ENCODE peak calls at places on chromosomes 16 and 17, in six cellular contexts. One of them, this sample, is unnamed.
A peak's percentile ranks its signal among the peaks of the same experiment; 100 is the strongest.

GRCh38 chr17:52681486-52681885 is 523.0 kb upstream of the CA10 start:
- DNase-seq in NCI-H1092: peak; percentile 37
- DNase-seq in pancreas: no peak
- DNase-seq in mucosa of gallbladder: no peak
- DNase-seq in AG10803: no peak
- DNase-seq in stimulated activated effector memory CD8-positive, alpha-beta T cell treated with anti-CD3 and anti-CD28 coated beads, Interleukin-12 subunit alpha, Interleukin-12 subunit beta, amount 100 ng/mL, for 72 hours: no peak
- DNase-seq in this sample: no peak

GRCh38 chr16:19851476-19851875 is 33.2 kb downstream of the GPRC5B start:
- DNase-seq in AG10803: no peak
- DNase-seq in pancreas: no peak
- DNase-seq in stimulated activated effector memory CD8-positive, alpha-beta T cell treated with anti-CD3 and anti-CD28 coated beads, Interleukin-12 subunit alpha, Interleukin-12 subunit beta, amount 100 ng/mL, for 72 hours: no peak
- DNase-seq in NCI-H1092: no peak
- DNase-seq in mucosa of gallbladder: no peak
- DNase-seq in this sample: no peak

GRCh38 chr17:48909796-48910195 is 1.6 kb downstream of the UBE2Z start:
- DNase-seq in NCI-H1092: no peak
- DNase-seq in mucosa of gallbladder: no peak
- DNase-seq in AG10803: no peak
- DNase-seq in pancreas: no peak
- DNase-seq in stimulated activated effector memory CD8-positive, alpha-beta T cell treated with anti-CD3 and anti-CD28 coated beads, Interleukin-12 subunit alpha, Interleukin-12 subunit beta, amount 100 ng/mL, for 72 hours: peak; percentile 66
- DNase-seq in this sample: no peak

GRCh38 chr17:78252701-78253635 is 21.5 kb downstream of the TMEM235 start:
- DNase-seq in NCI-H1092: no peak
- DNase-seq in AG10803: no peak
- DNase-seq in pancreas: no peak
- DNase-seq in stimulated activated effector memory CD8-positive, alpha-beta T cell treated with anti-CD3 and anti-CD28 coated beads, Interleukin-12 subunit alpha, Interleukin-12 subunit beta, amount 100 ng/mL, for 72 hours: no peak
- DNase-seq in mucosa of gallbladder: no peak
- DNase-seq in this sample: no peak

GRCh38 chr17:3808701-3809100 is 7.7 kb upstream of the ITGAE start:
- DNase-seq in NCI-H1092: no peak
- DNase-seq in stimulated activated effector memory CD8-positive, alpha-beta T cell treated with anti-CD3 and anti-CD28 coated beads, Interleukin-12 subunit alpha, Interleukin-12 subunit beta, amount 100 ng/mL, for 72 hours: no peak
- DNase-seq in mucosa of gallbladder: no peak
- DNase-seq in pancreas: no peak
- DNase-seq in AG10803: no peak
- DNase-seq in this sample: no peak

GRCh38 chr17:8887834-8888703 is 20.6 kb upstream of the PIK3R6 start:
- DNase-seq in NCI-H1092: no peak
- DNase-seq in stimulated activated effector memory CD8-positive, alpha-beta T cell treated with anti-CD3 and anti-CD28 coated beads, Interleukin-12 subunit alpha, Interleukin-12 subunit beta, amount 100 ng/mL, for 72 hours: no peak
- DNase-seq in AG10803: peak; percentile 28
- DNase-seq in mucosa of gallbladder: peak; percentile 40
- DNase-seq in pancreas: no peak
- DNase-seq in this sample: no peak

GRCh38 chr16:69853481-69853880 is 91.3 kb downstream of the WWP2 start:
- DNase-seq in pancreas: no peak
- DNase-seq in mucosa of gallbladder: no peak
- DNase-seq in NCI-H1092: no peak
- DNase-seq in stimulated activated effector memory CD8-positive, alpha-beta T cell treated with anti-CD3 and anti-CD28 coated beads, Interleukin-12 subunit alpha, Interleukin-12 subunit beta, amount 100 ng/mL, for 72 hours: no peak
- DNase-seq in AG10803: no peak
- DNase-seq in this sample: no peak

GRCh38 chr17:58172369-58173071 is 5.7 kb downstream of the OR4D2 start:
- DNase-seq in AG10803: no peak
- DNase-seq in NCI-H1092: no peak
- DNase-seq in pancreas: no peak
- DNase-seq in stimulated activated effector memory CD8-positive, alpha-beta T cell treated with anti-CD3 and anti-CD28 coated beads, Interleukin-12 subunit alpha, Interleukin-12 subunit beta, amount 100 ng/mL, for 72 hours: peak; percentile 63
- DNase-seq in mucosa of gallbladder: no peak
- DNase-seq in this sample: peak; percentile 37

GRCh38 chr17:48294989-48295892 is 134.8 kb downstream of the SKAP1 start:
- DNase-seq in NCI-H1092: no peak
- DNase-seq in stimulated activated effector memory CD8-positive, alpha-beta T cell treated with anti-CD3 and anti-CD28 coated beads, Interleukin-12 subunit alpha, Interleukin-12 subunit beta, amount 100 ng/mL, for 72 hours: no peak
- DNase-seq in pancreas: no peak
- DNase-seq in mucosa of gallbladder: no peak
- DNase-seq in AG10803: no peak
- DNase-seq in this sample: no peak

GRCh38 chr17:6654816-6655731 is 3.5 kb downstream of the C17orf100 start:
- DNase-seq in pancreas: peak; percentile 79
- DNase-seq in NCI-H1092: peak; percentile 16
- DNase-seq in AG10803: no peak
- DNase-seq in mucosa of gallbladder: peak; percentile 43
- DNase-seq in stimulated activated effector memory CD8-positive, alpha-beta T cell treated with anti-CD3 and anti-CD28 coated beads, Interleukin-12 subunit alpha, Interleukin-12 subunit beta, amount 100 ng/mL, for 72 hours: no peak
- DNase-seq in this sample: no peak

GRCh38 chr17:64787255-64787920 is 125.3 kb upstream of the SMURF2 start:
- DNase-seq in mucosa of gallbladder: no peak
- DNase-seq in pancreas: no peak
- DNase-seq in AG10803: no peak
- DNase-seq in stimulated activated effector memory CD8-positive, alpha-beta T cell treated with anti-CD3 and anti-CD28 coated beads, Interleukin-12 subunit alpha, Interleukin-12 subunit beta, amount 100 ng/mL, for 72 hours: no peak
- DNase-seq in NCI-H1092: no peak
- DNase-seq in this sample: no peak

GRCh38 chr16:4675864-4676786 is 17.2 kb upstream of the NUDT16L1 start:
- DNase-seq in mucosa of gallbladder: peak; percentile 53
- DNase-seq in pancreas: no peak
- DNase-seq in stimulated activated effector memory CD8-positive, alpha-beta T cell treated with anti-CD3 and anti-CD28 coated beads, Interleukin-12 subunit alpha, Interleukin-12 subunit beta, amount 100 ng/mL, for 72 hours: peak; percentile 83
- DNase-seq in NCI-H1092: no peak
- DNase-seq in AG10803: no peak
- DNase-seq in this sample: no peak

GRCh38 chr16:79712273-79712672 is 111.7 kb upstream of the MAF start:
- DNase-seq in NCI-H1092: no peak
- DNase-seq in mucosa of gallbladder: no peak
- DNase-seq in pancreas: no peak
- DNase-seq in stimulated activated effector memory CD8-positive, alpha-beta T cell treated with anti-CD3 and anti-CD28 coated beads, Interleukin-12 subunit alpha, Interleukin-12 subunit beta, amount 100 ng/mL, for 72 hours: no peak
- DNase-seq in AG10803: no peak
- DNase-seq in this sample: no peak

GRCh38 chr16:9596788-9597187 is 505.3 kb downstream of the HAPSTR1 start:
- DNase-seq in stimulated activated effector memory CD8-positive, alpha-beta T cell treated with anti-CD3 and anti-CD28 coated beads, Interleukin-12 subunit alpha, Interleukin-12 subunit beta, amount 100 ng/mL, for 72 hours: no peak
- DNase-seq in mucosa of gallbladder: no peak
- DNase-seq in pancreas: no peak
- DNase-seq in AG10803: no peak
- DNase-seq in NCI-H1092: no peak
- DNase-seq in this sample: no peak

GRCh38 chr16:2043980-2044451 is 3.6 kb downstream of the NTHL1 start:
- DNase-seq in mucosa of gallbladder: no peak
- DNase-seq in NCI-H1092: peak; percentile 69
- DNase-seq in stimulated activated effector memory CD8-positive, alpha-beta T cell treated with anti-CD3 and anti-CD28 coated beads, Interleukin-12 subunit alpha, Interleukin-12 subunit beta, amount 100 ng/mL, for 72 hours: no peak
- DNase-seq in pancreas: no peak
- DNase-seq in AG10803: no peak
- DNase-seq in this sample: no peak

GRCh38 chr17:6108987-6109386 is 38.8 kb downstream of the WSCD1 start:
- DNase-seq in NCI-H1092: no peak
- DNase-seq in AG10803: no peak
- DNase-seq in stimulated activated effector memory CD8-positive, alpha-beta T cell treated with anti-CD3 and anti-CD28 coated beads, Interleukin-12 subunit alpha, Interleukin-12 subunit beta, amount 100 ng/mL, for 72 hours: no peak
- DNase-seq in pancreas: no peak
- DNase-seq in mucosa of gallbladder: no peak
- DNase-seq in this sample: no peak

GRCh38 chr17:73436966-73437365 is 125.2 kb upstream of the CDC42EP4 start:
- DNase-seq in mucosa of gallbladder: no peak
- DNase-seq in stimulated activated effector memory CD8-positive, alpha-beta T cell treated with anti-CD3 and anti-CD28 coated beads, Interleukin-12 subunit alpha, Interleukin-12 subunit beta, amount 100 ng/mL, for 72 hours: no peak
- DNase-seq in NCI-H1092: no peak
- DNase-seq in pancreas: no peak
- DNase-seq in AG10803: no peak
- DNase-seq in this sample: no peak

GRCh38 chr17:57663326-57664070 is 81.6 kb downstream of the CCDC182 start:
- DNase-seq in mucosa of gallbladder: no peak
- DNase-seq in NCI-H1092: no peak
- DNase-seq in pancreas: no peak
- DNase-seq in stimulated activated effector memory CD8-positive, alpha-beta T cell treated with anti-CD3 and anti-CD28 coated beads, Interleukin-12 subunit alpha, Interleukin-12 subunit beta, amount 100 ng/mL, for 72 hours: no peak
- DNase-seq in AG10803: no peak
- DNase-seq in this sample: no peak

GRCh38 chr17:8611671-8612298 is 18.7 kb downstream of the MYH10 start:
- DNase-seq in AG10803: peak; percentile 76
- DNase-seq in mucosa of gallbladder: no peak
- DNase-seq in NCI-H1092: no peak
- DNase-seq in pancreas: no peak
- DNase-seq in stimulated activated effector memory CD8-positive, alpha-beta T cell treated with anti-CD3 and anti-CD28 coated beads, Interleukin-12 subunit alpha, Interleukin-12 subunit beta, amount 100 ng/mL, for 72 hours: no peak
- DNase-seq in this sample: no peak

GRCh38 chr16:82240111-82240510 is 70.1 kb upstream of the MPHOSPH6 start:
- DNase-seq in pancreas: no peak
- DNase-seq in stimulated activated effector memory CD8-positive, alpha-beta T cell treated with anti-CD3 and anti-CD28 coated beads, Interleukin-12 subunit alpha, Interleukin-12 subunit beta, amount 100 ng/mL, for 72 hours: no peak
- DNase-seq in NCI-H1092: no peak
- DNase-seq in AG10803: no peak
- DNase-seq in mucosa of gallbladder: no peak
- DNase-seq in this sample: no peak

GRCh38 chr17:54888981-54889380 is 11.7 kb upstream of the TOM1L1 start:
- DNase-seq in mucosa of gallbladder: no peak
- DNase-seq in stimulated activated effector memory CD8-positive, alpha-beta T cell treated with anti-CD3 and anti-CD28 coated beads, Interleukin-12 subunit alpha, Interleukin-12 subunit beta, amount 100 ng/mL, for 72 hours: no peak
- DNase-seq in pancreas: no peak
- DNase-seq in AG10803: no peak
- DNase-seq in NCI-H1092: no peak
- DNase-seq in this sample: no peak

GRCh38 chr16:30697264-30698138 is 1.5 kb upstream of the SRCAP start:
- DNase-seq in mucosa of gallbladder: no peak
- DNase-seq in AG10803: no peak
- DNase-seq in pancreas: no peak
- DNase-seq in stimulated activated effector memory CD8-positive, alpha-beta T cell treated with anti-CD3 and anti-CD28 coated beads, Interleukin-12 subunit alpha, Interleukin-12 subunit beta, amount 100 ng/mL, for 72 hours: no peak
- DNase-seq in NCI-H1092: peak; percentile 97
- DNase-seq in this sample: peak; percentile 94

GRCh38 chr17:21373034-21373433 is 3.1 kb upstream of the KCNJ12 start:
- DNase-seq in NCI-H1092: no peak
- DNase-seq in stimulated activated effector memory CD8-positive, alpha-beta T cell treated with anti-CD3 and anti-CD28 coated beads, Interleukin-12 subunit alpha, Interleukin-12 subunit beta, amount 100 ng/mL, for 72 hours: no peak
- DNase-seq in mucosa of gallbladder: no peak
- DNase-seq in pancreas: no peak
- DNase-seq in AG10803: no peak
- DNase-seq in this sample: no peak

GRCh38 chr17:77769762-77770161 is 188.7 kb upstream of the TNRC6C start:
- DNase-seq in pancreas: no peak
- DNase-seq in AG10803: no peak
- DNase-seq in stimulated activated effector memory CD8-positive, alpha-beta T cell treated with anti-CD3 and anti-CD28 coated beads, Interleukin-12 subunit alpha, Interleukin-12 subunit beta, amount 100 ng/mL, for 72 hours: no peak
- DNase-seq in mucosa of gallbladder: no peak
- DNase-seq in NCI-H1092: no peak
- DNase-seq in this sample: no peak

GRCh38 chr17:45127583-45128300 is 4.6 kb downstream of the PLCD3 start:
- DNase-seq in pancreas: peak; percentile 36
- DNase-seq in mucosa of gallbladder: peak; percentile 73
- DNase-seq in NCI-H1092: no peak
- DNase-seq in AG10803: peak; percentile 60
- DNase-seq in stimulated activated effector memory CD8-positive, alpha-beta T cell treated with anti-CD3 and anti-CD28 coated beads, Interleukin-12 subunit alpha, Interleukin-12 subunit beta, amount 100 ng/mL, for 72 hours: no peak
- DNase-seq in this sample: no peak

GRCh38 chr17:35969558-35970442 is 11.5 kb downstream of the CCL16 start:
- DNase-seq in NCI-H1092: peak; percentile 78
- DNase-seq in stimulated activated effector memory CD8-positive, alpha-beta T cell treated with anti-CD3 and anti-CD28 coated beads, Interleukin-12 subunit alpha, Interleukin-12 subunit beta, amount 100 ng/mL, for 72 hours: peak; percentile 88
- DNase-seq in pancreas: peak; percentile 70
- DNase-seq in AG10803: peak; percentile 68
- DNase-seq in mucosa of gallbladder: peak; percentile 86
- DNase-seq in this sample: peak; percentile 30

This sample was measured in DMS 273 treated with DMSO at 0.1 percent for 48 hours.